ENCODE peak calls at places on chromosomes 13 and 19, in seven cellular contexts. J is lower leg skin, T is A549, K is left ventricle myocardium inferior, L is cardiac muscle cell, X is PC-9, V is heart right ventricle. Y is an unnamed sample.

GRCh38 chr13:104816716-104817115 is 1718.7 kb downstream of the EFNB2 start:
- DNase-seq in K (no peak), V (no peak), J (no peak), L (no peak), X (no peak), T (no peak), Y (no peak)

GRCh38 chr13:27770809-27771208 is 21.5 kb upstream of the GSX1 start:
- DNase-seq in X (no peak), J (no peak), V (no peak), L (no peak), K (no peak), T (peak), Y (peak)

GRCh38 chr19:49678970-49679831 is 2.1 kb downstream of the PRMT1 start:
- DNase-seq in V (no peak), L (no peak), T (no peak), K (no peak), X (no peak), J (no peak), Y (no peak)

GRCh38 chr13:43822969-43823368 is 36.2 kb upstream of the ENOX1 start:
- DNase-seq in X (no peak), L (no peak), T (no peak), J (no peak), V (no peak), K (no peak), Y (no peak)

GRCh38 chr19:33310606-33311325 is 8.4 kb upstream of the CEBPA start:
- DNase-seq in X (peak), V (no peak), T (no peak), K (no peak), L (no peak), J (no peak), Y (no peak)

GRCh38 chr19:55702131-55702627 is 27.2 kb downstream of the EPN1 start:
- DNase-seq in V (no peak), T (no peak), L (no peak), J (no peak), X (no peak), K (no peak), Y (peak)

GRCh38 chr13:104805346-104805745 is 1730.1 kb downstream of the EFNB2 start:
- DNase-seq in X (no peak), J (no peak), L (no peak), T (no peak), V (no peak), K (no peak), Y (no peak)

GRCh38 chr13:26498524-26499208 is 58.8 kb upstream of the WASF3 start:
- DNase-seq in V (no peak), K (no peak), X (no peak), T (no peak), J (no peak), L (no peak), Y (no peak)

GRCh38 chr19:48491793-48492123 is 19.9 kb downstream of the LMTK3 start:
- DNase-seq in V (no peak), J (no peak), T (no peak), X (no peak), K (no peak), L (peak), Y (no peak)

GRCh38 chr19:48489608-48490216 is 20.5 kb downstream of the CYTH2 start:
- DNase-seq in K (peak), V (peak), J (no peak), T (peak), X (peak), L (peak), Y (peak)

GRCh38 chr19:48493718-48494515 is 17.7 kb downstream of the LMTK3 start:
- DNase-seq in X (no peak), L (peak), V (no peak), T (no peak), J (no peak), K (no peak), Y (no peak)

GRCh38 chr19:48492925-48493717 is 18.5 kb downstream of the LMTK3 start:
- DNase-seq in X (peak), K (peak), T (peak), L (peak), V (peak), J (peak), Y (peak)

GRCh38 chr19:48490980-48491792 is 20.4 kb downstream of the LMTK3 start:
- DNase-seq in T (peak), J (no peak), L (peak), X (no peak), K (no peak), V (no peak), Y (no peak)
- H3K4me3 ChIP-seq in T (peak), J (no peak), L (peak), X (peak), K (peak), V (no peak), Y (no peak)

DNA sequence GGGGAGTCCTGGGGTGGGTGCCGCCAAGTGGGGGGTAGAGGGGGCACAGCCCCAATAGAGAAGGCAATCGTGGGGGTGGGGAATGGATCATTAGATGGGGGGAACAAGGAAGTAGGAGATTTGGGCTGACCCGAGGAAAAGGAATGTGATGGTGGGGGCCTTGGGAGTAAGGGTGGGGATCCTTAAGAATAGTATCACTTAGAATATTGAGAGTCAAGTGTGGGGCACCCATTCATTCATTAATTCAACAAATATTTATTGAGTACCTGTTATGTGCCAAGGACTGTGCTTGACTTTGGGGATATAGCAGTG is 641 bp downstream of the PPP5C start:
- DNase-seq in K (no peak), V (no peak), T (no peak), L (no peak), X (no peak), J (no peak), Y (no peak)
- TF ChIP-seq CTCF in K (no peak), V (no peak), T (peak), L (no peak), X (peak), J (no peak), Y (no peak)

GRCh38 chr13:73061478-73062275 is 2.9 kb downstream of the KLF5 start:
- DNase-seq in J (no peak), T (no peak), X (no peak), L (no peak), V (no peak), K (no peak), Y (peak)
- H3K4me3 ChIP-seq in J (peak), T (peak), X (peak), L (no peak), V (peak), K (peak), Y (peak)

GRCh38 chr19:51040151-51040550 is 5.3 kb upstream of the KLK12 start:
- DNase-seq in K (no peak), J (no peak), X (no peak), L (no peak), T (no peak), V (no peak), Y (no peak)

GRCh38 chr19:51031220-51031879 is 3.5 kb downstream of the KLK12 start:
- DNase-seq in K (no peak), V (no peak), J (no peak), X (no peak), T (no peak), L (no peak), Y (no peak)

GRCh38 chr19:51031880-51032225 is 2.9 kb downstream of the KLK12 start:
- DNase-seq in L (no peak), V (no peak), K (no peak), J (no peak), T (no peak), X (no peak), Y (no peak)

GRCh38 chr19:51034704-51035103 is at the start of gene KLK12:
- DNase-seq in L (no peak), J (no peak), V (no peak), X (peak), T (no peak), K (no peak), Y (no peak)

GRCh38 chr19:51036519-51036918 is 1.7 kb upstream of the KLK12 start:
- DNase-seq in T (no peak), V (no peak), J (no peak), L (peak), X (no peak), K (no peak), Y (no peak)
- TF ChIP-seq CTCF in T (no peak), V (no peak), J (no peak), L (no peak), X (no peak), K (no peak), Y (no peak)